ENCODE peak calls at places on chromosomes 6 and 20, in five cellular contexts. D is stimulated activated CD4-positive, alpha-beta T cell treated with anti-CD3 and anti-CD28 coated beads, Interleukin-15, amount 100 ng/mL, for 24 hours; R is NCI-H1092 treated with DMSO at 0.1 percent for 48 hours; L is H4; S is NCI-H524 treated with DMSO at 0.1 percent for 48 hours. V is an unnamed sample.
A peak's percentile ranks its signal among the peaks of the same experiment; 100 is the strongest.

GRCh38 chr6:40352006-40352405 is 235.2 kb downstream of the LRFN2 start:
- DNase-seq in D (no peak), R (no peak), L (no peak), S (no peak), V (no peak)

GRCh38 chr20:31894980-31895675 is 24.7 kb downstream of the TTLL9 start:
- DNase-seq in D (no peak), R (no peak), L (no peak), S (no peak), V (peak; percentile 29)

GRCh38 chr20:58911970-58912369 is 59.5 kb downstream of the GNAS start:
- DNase-seq in D (no peak), R (no peak), L (no peak), S (no peak), V (no peak)

GRCh38 chr6:137297887-137298286 is 78.7 kb upstream of the IFNGR1 start:
- DNase-seq in D (no peak), R (no peak), L (no peak), S (no peak), V (no peak)

GRCh38 chr6:15473741-15474161 is 189.1 kb downstream of the DTNBP1 start:
- DNase-seq in D (no peak), R (no peak), L (peak; percentile 93), S (no peak), V (no peak)

GRCh38 chr20:43571771-43572170 is 12.9 kb downstream of the SGK2 start:
- DNase-seq in D (no peak), R (no peak), L (no peak), S (no peak), V (no peak)

GRCh38 chr20:50625986-50626677 is 65.2 kb downstream of the RIPOR3 start:
- DNase-seq in D (peak; percentile 39), R (peak; percentile 29), L (peak; percentile 46), S (peak; percentile 43), V (peak; percentile 70)

GRCh38 chr20:6566821-6567220 is 200.7 kb upstream of the BMP2 start:
- DNase-seq in D (no peak), R (no peak), L (no peak), S (no peak), V (no peak)

GRCh38 chr6:135739288-135739687 is 112.2 kb upstream of the PDE7B start:
- DNase-seq in D (peak; percentile 14), R (no peak), L (peak; percentile 69), S (no peak), V (no peak)

GRCh38 chr6:166588691-166589333 is 2.3 kb upstream of the RAMACL start:
- DNase-seq in D (no peak), R (no peak), L (no peak), S (no peak), V (no peak)

GRCh38 chr20:48765359-48765758 is 62.4 kb downstream of the PREX1 start:
- DNase-seq in D (no peak), R (no peak), L (no peak), S (no peak), V (no peak)

GRCh38 chr6:5676701-5677100 is 330.0 kb downstream of the NRN1 start:
- DNase-seq in D (no peak), R (no peak), L (no peak), S (no peak), V (no peak)